ENCODE peak calls at places on chromosomes 12 and 14, in seven cellular contexts. Q is prostate gland, V is IMR-90, L is small intestine, C is spleen, G is ascending aorta, J is H1. K is an unnamed sample.

GRCh38 chr14:95876769-95877490 is at the start of gene TUNAR:
- DNase-seq in Q (no peak), V (no peak), L (no peak), C (no peak), G (no peak), J (no peak), K (peak)

GRCh38 chr14:97217094-97217885 is 420.1 kb downstream of the VRK1 start:
- DNase-seq in Q (no peak), V (no peak), L (peak), C (no peak), G (no peak), J (no peak), K (no peak)

GRCh38 chr12:78028426-78028825 is 197.7 kb downstream of the NAV3 start:
- DNase-seq in Q (no peak), V (no peak), L (no peak), C (no peak), G (no peak), J (no peak), K (no peak)

GRCh38 chr12:40915172-40915571 is 222.9 kb downstream of the CNTN1 start:
- DNase-seq in Q (no peak), V (no peak), L (no peak), C (no peak), G (no peak), J (no peak), K (no peak)

GRCh38 chr12:95701722-95702418 is 88.7 kb downstream of the NTN4 start:
- DNase-seq in Q (no peak), V (no peak), L (peak), C (no peak), G (no peak), J (no peak), K (no peak)

GRCh38 chr14:20262642-20263128 is 23.6 kb downstream of the OR11H4 start:
- DNase-seq in Q (no peak), V (peak), L (no peak), C (no peak), G (no peak), J (no peak), K (peak)

GRCh38 chr12:3225796-3226180 is 148.6 kb downstream of the TSPAN9 start:
- DNase-seq in Q (no peak), V (peak), L (no peak), C (no peak), G (no peak), J (no peak), K (no peak)

GRCh38 chr12:52618216-52618615 is at the start of gene KRT73:
- DNase-seq in Q (no peak), V (no peak), L (no peak), C (no peak), G (no peak), J (no peak), K (no peak)

GRCh38 chr14:100410056-100410565 is 87.0 kb downstream of the SLC25A47 start:
- DNase-seq in Q (no peak), V (peak), L (no peak), C (no peak), G (no peak), J (peak), K (no peak)

GRCh38 chr14:21415329-21415728 is 31.5 kb upstream of the SUPT16H start:
- DNase-seq in Q (no peak), V (no peak), L (no peak), C (no peak), G (no peak), J (no peak), K (no peak)

GRCh38 chr12:6452245-6452731 is 446 bp downstream of the TAPBPL start:
- DNase-seq in Q (peak), V (no peak), L (peak), C (no peak), G (peak), J (no peak), K (no peak)

GRCh38 chr12:6450869-6451347 is 934 bp upstream of the TAPBPL start:
- DNase-seq in Q (no peak), V (no peak), L (no peak), C (peak), G (no peak), J (no peak), K (no peak)

GRCh38 chr12:6451348-6452244 is at the start of gene TAPBPL:
- DNase-seq in Q (peak), V (peak), L (peak), C (peak), G (peak), J (no peak), K (peak)

GRCh38 chr12:6450091-6450868 is 1.6 kb upstream of the TAPBPL start:
- DNase-seq in Q (no peak), V (no peak), L (no peak), C (no peak), G (peak), J (no peak), K (no peak)

GRCh38 chr12:6452908-6453630 is 1.2 kb downstream of the TAPBPL start:
- DNase-seq in Q (no peak), V (no peak), L (peak), C (peak), G (peak), J (no peak), K (no peak)
- H3K27ac ChIP-seq in Q (peak), V (peak), L (peak), C (peak), G (peak), J (no peak), K (peak)

GRCh38 chr12:57515468-57515933 is 4.8 kb downstream of the DDIT3 start:
- DNase-seq in Q (no peak), V (no peak), L (no peak), C (no peak), G (no peak), J (no peak), K (peak)
- H3K27ac ChIP-seq in Q (peak), V (no peak), L (no peak), C (no peak), G (no peak), J (no peak), K (peak)

GRCh38 chr14:52974406-52974805 is 23.6 kb upstream of the FERMT2 start:
- DNase-seq in Q (no peak), V (peak), L (no peak), C (no peak), G (no peak), J (no peak), K (no peak)

GRCh38 chr14:52977798-52978197 is 26.9 kb upstream of the FERMT2 start:
- DNase-seq in Q (no peak), V (no peak), L (no peak), C (no peak), G (no peak), J (no peak), K (no peak)
- H3K27ac ChIP-seq in Q (no peak), V (no peak), L (no peak), C (no peak), G (peak), J (no peak), K (no peak)

GRCh38 chr12:1720494-1720893 is 29.6 kb downstream of the ADIPOR2 start:
- DNase-seq in Q (no peak), V (no peak), L (no peak), C (no peak), G (no peak), J (no peak), K (no peak)

GRCh38 chr12:1716911-1717310 is 26.0 kb downstream of the ADIPOR2 start:
- DNase-seq in Q (no peak), V (peak), L (no peak), C (no peak), G (no peak), J (no peak), K (no peak)

GRCh38 chr12:1719139-1719538 is 28.3 kb downstream of the ADIPOR2 start:
- DNase-seq in Q (no peak), V (no peak), L (no peak), C (no peak), G (no peak), J (no peak), K (no peak)

DNA sequence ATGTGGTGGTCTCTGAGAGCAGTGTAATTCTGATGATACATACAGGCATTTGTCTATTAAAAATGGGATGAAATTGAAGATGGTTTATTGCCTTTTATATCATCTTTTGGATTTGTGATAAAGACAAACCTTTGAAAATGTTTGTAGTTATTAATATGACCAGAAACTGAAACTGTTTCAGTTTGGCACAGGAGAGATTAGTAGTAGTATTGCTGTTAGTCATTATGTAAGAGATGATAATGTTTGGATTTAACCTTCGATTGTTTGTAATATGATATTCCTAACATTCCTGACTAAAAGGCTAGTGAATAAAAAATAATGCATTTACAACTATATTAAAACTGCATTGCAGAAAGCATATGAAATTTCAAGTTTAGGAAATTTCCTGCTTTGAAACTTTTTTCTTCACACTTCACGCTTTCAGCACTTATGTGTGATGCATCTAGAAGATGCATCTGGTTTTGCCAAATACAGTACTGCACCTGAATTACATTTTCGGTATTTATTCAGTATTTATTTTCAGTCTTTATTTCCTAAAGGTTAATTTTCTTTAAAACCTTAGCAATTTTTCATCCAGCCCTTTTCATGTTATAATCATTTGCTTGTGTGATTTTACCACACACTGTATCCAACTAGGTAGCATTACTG is 25.5 kb downstream of the ADIPOR2 start:
- DNase-seq in Q (no peak), V (peak), L (peak), C (no peak), G (no peak), J (no peak), K (no peak)
- H3K27ac ChIP-seq in Q (no peak), V (no peak), L (no peak), C (no peak), G (no peak), J (no peak), K (no peak)